ENCODE peak calls at places on chromosomes 4 and X, in five cellular contexts. B is upper lobe of left lung, X is HFF-Myc, D is lower leg skin, I is tibial artery. V is an unnamed sample.

GRCh38 chr4:2806392-2807355 is 13.8 kb downstream of the SH3BP2 start:
- DNase-seq in X (no peak), B (peak; percentile 90), D (peak; percentile 77), I (no peak), V (no peak)

GRCh38 chrX:109270580-109271484 is 211.1 kb downstream of the GUCY2F start:
- DNase-seq in X (no peak), B (no peak), I (no peak), D (peak; percentile 14), V (no peak)

GRCh38 chrX:20061869-20062254 is 54.8 kb downstream of the MAP7D2 start:
- DNase-seq in D (no peak), B (no peak), X (no peak), I (no peak), V (no peak)

GRCh38 chr4:59217910-59218631 is 1982.1 kb upstream of the ADGRL3 start:
- DNase-seq in D (no peak), X (no peak), I (no peak), B (no peak), V (no peak)

GRCh38 chrX:12824944-12825343 is 33.7 kb downstream of the PRPS2 start:
- DNase-seq in B (no peak), X (no peak), I (no peak), D (no peak), V (no peak)

GRCh38 chr4:185562531-185562930 is 27.2 kb upstream of the PDLIM3 start:
- DNase-seq in D (no peak), I (no peak), B (no peak), X (no peak), V (no peak)

GRCh38 chrX:21153503-21153902 is 220.7 kb upstream of the CNKSR2 start:
- DNase-seq in I (no peak), B (no peak), X (no peak), D (peak; percentile 18), V (no peak)

GRCh38 chrX:109485470-109486340 is 3.8 kb upstream of the GUCY2F start:
- DNase-seq in B (no peak), I (peak; percentile 60), D (peak; percentile 44), X (no peak), V (peak; percentile 25)

GRCh38 chrX:39975094-39975865 is 122.5 kb downstream of the BCOR start:
- DNase-seq in X (no peak), D (peak; percentile 18), B (no peak), I (no peak), V (no peak)

GRCh38 chrX:7941390-7942042 is 14.3 kb upstream of the PNPLA4 start:
- DNase-seq in D (no peak), X (peak; percentile 9), I (no peak), B (no peak), V (no peak)

GRCh38 chr4:848307-848691 is 22.4 kb upstream of the CPLX1 start:
- DNase-seq in D (no peak), B (peak; percentile 61), X (no peak), I (no peak), V (no peak)

GRCh38 chr4:99965674-99966350 is 15.7 kb upstream of the H2AZ1 start:
- DNase-seq in B (no peak), D (no peak), I (no peak), X (no peak), V (no peak)

GRCh38 chrX:155995476-155995875 is 2.0 kb upstream of the IL9R start:
- DNase-seq in D (no peak), B (no peak), I (no peak), X (no peak), V (no peak)

GRCh38 chrX:136780738-136781137 is at the start of gene ARHGEF6:
- DNase-seq in B (no peak), D (no peak), X (no peak), I (no peak), V (no peak)

GRCh38 chr4:118729287-118730286 is 44.4 kb downstream of the METTL14 start:
- DNase-seq in I (no peak), D (no peak), B (no peak), X (no peak), V (no peak)

GRCh38 chrX:121579016-121579760 is 531.8 kb downstream of the GLUD2 start:
- DNase-seq in X (peak; percentile 0), D (no peak), B (no peak), I (no peak), V (no peak)

GRCh38 chr4:80587861-80588385 is 252.4 kb downstream of the CFAP299 start:
- DNase-seq in I (no peak), B (no peak), D (no peak), X (no peak), V (no peak)

V was measured in T-helper 1 cell.